ENCODE peak calls at places on chromosomes 4 and X, in four cellular contexts. One of them, this sample, is unnamed. For H3K4me1, the result is how much of the 10 kb centered on the place peaks cover.

GRCh38 chr4:118842055-118842454 is 6.1 kb upstream of the SEC24D start:
- DNase-seq in transverse colon: no peak
- DNase-seq in suprapubic skin: no peak
- DNase-seq in A549: no peak
- DNase-seq in this sample: no peak

GRCh38 chr4:84582988-84583870 is at the start of gene CDS1:
- DNase-seq in transverse colon: peak
- DNase-seq in A549: peak
- DNase-seq in suprapubic skin: peak
- DNase-seq in this sample: no peak

GRCh38 chrX:10325606-10326005 is 168.8 kb downstream of the CLCN4 start:
- DNase-seq in transverse colon: no peak
- DNase-seq in suprapubic skin: no peak
- DNase-seq in A549: no peak
- DNase-seq in this sample: no peak

GRCh38 chrX:109886122-109886761 is 116.7 kb upstream of the TMEM164 start:
- DNase-seq in A549: peak
- DNase-seq in suprapubic skin: no peak
- DNase-seq in transverse colon: peak
- DNase-seq in this sample: no peak

GRCh38 chrX:45758319-45758718 is 557.6 kb upstream of the DIPK2B start:
- DNase-seq in A549: no peak
- DNase-seq in transverse colon: peak
- DNase-seq in suprapubic skin: no peak
- DNase-seq in this sample: no peak

GRCh38 chrX:3326721-3327120 is 19.7 kb downstream of the MXRA5 start:
- DNase-seq in A549: no peak
- DNase-seq in transverse colon: no peak
- DNase-seq in suprapubic skin: no peak
- DNase-seq in this sample: no peak

GRCh38 chrX:79366888-79367749 is at the start of gene ITM2A:
- DNase-seq in transverse colon: peak
- DNase-seq in A549: no peak
- DNase-seq in suprapubic skin: peak
- DNase-seq in this sample: peak

GRCh38 chr4:152464030-152464823 is 71.7 kb downstream of the FBXW7 start:
- DNase-seq in A549: no peak
- DNase-seq in suprapubic skin: no peak
- DNase-seq in transverse colon: no peak
- DNase-seq in this sample: no peak

GRCh38 chr4:42965326-42965725 is 72.8 kb downstream of the GRXCR1 start:
- DNase-seq in A549: no peak
- DNase-seq in transverse colon: no peak
- DNase-seq in suprapubic skin: no peak
- DNase-seq in this sample: no peak

GRCh38 chrX:45401923-45402322 is 201.2 kb upstream of the DIPK2B start:
- DNase-seq in suprapubic skin: no peak
- DNase-seq in A549: no peak
- DNase-seq in transverse colon: no peak
- DNase-seq in this sample: no peak

GRCh38 chrX:153333821-153334653 is at the start of gene ZNF275:
- DNase-seq in A549: peak
- DNase-seq in suprapubic skin: peak
- DNase-seq in transverse colon: peak
- DNase-seq in this sample: peak

GRCh38 chr4:28831867-28832266 is 1888.3 kb upstream of the PCDH7 start:
- DNase-seq in transverse colon: no peak
- DNase-seq in suprapubic skin: no peak
- DNase-seq in A549: no peak
- DNase-seq in this sample: no peak
- TF ChIP-seq EP300 in transverse colon: no peak
- TF ChIP-seq EP300 in suprapubic skin: no peak
- TF ChIP-seq EP300 in A549: no peak
- TF ChIP-seq EP300 in this sample: no peak

DNA sequence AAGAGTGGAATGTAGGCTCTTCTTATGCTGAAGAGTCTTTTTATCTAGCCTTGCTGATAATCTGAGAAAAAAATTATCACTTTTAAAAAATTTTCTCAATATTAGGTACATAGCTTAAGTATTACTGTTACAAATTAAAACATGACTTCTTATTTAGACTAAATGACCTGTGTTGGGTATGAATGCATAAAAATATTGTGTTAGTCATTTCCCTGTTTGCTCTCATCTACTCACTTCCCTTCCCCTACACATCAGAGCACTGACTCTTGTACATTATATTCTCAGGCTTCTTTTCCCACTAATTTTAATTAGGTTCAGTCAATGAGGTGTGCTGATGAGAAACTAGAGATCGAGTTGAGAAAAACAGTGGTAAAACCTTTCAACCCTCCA is 881.0 kb downstream of the PCDH18 start:
- DNase-seq in suprapubic skin: no peak
- DNase-seq in transverse colon: no peak
- DNase-seq in A549: no peak
- DNase-seq in this sample: no peak
- H3K27ac ChIP-seq in suprapubic skin: no peak
- H3K27ac ChIP-seq in transverse colon: no peak
- H3K27ac ChIP-seq in A549: no peak
- H3K27ac ChIP-seq in this sample: no peak

GRCh38 chr4:184444953-184445309 is 29.4 kb downstream of the IRF2 start:
- DNase-seq in transverse colon: peak
- DNase-seq in suprapubic skin: no peak
- DNase-seq in A549: no peak
- DNase-seq in this sample: no peak
- H3K4me1 ChIP-seq in transverse colon: under half
- H3K4me1 ChIP-seq in suprapubic skin: half or more
- H3K4me1 ChIP-seq in A549: under half
- H3K4me1 ChIP-seq in this sample: under half

DNA sequence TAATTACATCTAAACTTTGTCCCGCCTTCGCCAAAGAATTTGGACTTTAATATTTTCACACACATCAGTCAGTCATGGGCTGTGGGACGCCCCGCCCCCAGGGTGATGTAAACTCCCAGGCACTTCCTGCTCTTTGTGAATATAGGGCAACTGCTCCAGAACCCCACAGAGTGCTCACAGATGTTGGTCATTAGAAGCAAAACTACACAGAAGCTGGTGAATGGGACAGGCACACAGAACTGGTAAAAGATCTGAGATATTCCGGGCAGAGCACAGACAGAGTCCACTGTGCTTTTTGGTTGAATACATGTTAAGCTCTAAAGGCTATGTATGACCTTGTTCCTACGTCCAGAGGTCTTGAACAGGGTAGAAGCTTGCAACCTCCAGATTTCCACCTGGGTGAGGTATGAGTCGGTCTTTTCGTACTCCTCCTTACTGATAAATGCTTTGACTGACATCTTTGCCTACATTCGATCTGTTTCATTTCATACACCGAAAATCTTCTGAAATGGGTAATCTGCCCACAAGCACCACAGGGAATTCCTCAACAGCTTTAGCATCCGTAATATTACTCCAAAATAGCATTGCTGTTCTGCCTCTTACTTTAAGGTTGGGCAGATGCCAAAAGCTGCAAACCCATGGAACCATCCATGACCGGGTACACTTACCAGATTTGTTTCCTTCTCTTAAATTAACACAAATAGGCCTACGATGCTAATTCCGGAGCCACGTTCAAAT is 144.6 kb downstream of the AMELX start:
- DNase-seq in A549: no peak
- DNase-seq in suprapubic skin: no peak
- DNase-seq in transverse colon: peak
- DNase-seq in this sample: no peak
- TF ChIP-seq EP300 in A549: no peak
- TF ChIP-seq EP300 in suprapubic skin: no peak
- TF ChIP-seq EP300 in transverse colon: no peak
- TF ChIP-seq EP300 in this sample: no peak

DNA sequence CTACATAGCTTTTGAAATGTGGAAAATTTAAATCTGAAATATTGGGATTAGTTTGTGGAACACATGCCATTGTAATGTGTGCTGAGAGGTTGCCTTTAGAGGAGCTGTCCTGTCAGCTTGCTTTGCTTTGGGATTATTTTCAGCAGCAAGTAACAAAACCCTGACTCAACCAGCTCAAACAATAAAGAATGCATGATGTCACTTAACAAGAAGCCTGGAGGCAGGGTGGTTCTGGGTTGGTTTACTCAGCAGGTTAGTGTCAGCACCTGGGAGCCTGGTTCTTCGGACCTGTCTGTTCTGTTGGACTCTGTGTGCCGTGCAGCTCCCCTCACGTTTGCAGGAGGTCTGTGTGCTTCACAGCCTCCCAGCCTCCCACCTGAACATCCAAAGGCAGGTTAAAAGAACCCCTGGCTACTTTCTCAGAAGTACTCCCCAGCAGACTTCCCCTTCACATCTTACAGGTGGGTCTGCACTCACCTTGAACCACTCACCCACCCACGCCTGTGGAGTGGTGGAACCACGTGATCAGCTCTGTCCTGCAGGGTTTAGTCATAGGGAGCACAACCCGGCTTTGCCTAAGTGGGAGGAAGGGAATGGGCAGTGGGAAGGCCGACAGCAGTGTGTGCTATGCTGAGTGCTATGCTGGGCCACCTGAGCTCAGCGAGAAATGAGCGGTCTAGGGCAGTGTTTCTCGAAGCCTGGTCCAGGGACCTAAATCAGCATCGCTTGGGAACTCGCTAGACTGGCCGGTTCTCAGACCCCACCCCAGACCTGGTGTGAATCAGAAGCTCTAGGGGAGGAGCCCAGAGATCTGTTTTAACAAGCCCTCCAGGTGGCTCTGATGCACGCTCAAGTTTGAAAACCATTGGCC is 20.4 kb downstream of the TMEM131L start:
- DNase-seq in transverse colon: no peak
- DNase-seq in A549: peak
- DNase-seq in suprapubic skin: no peak
- DNase-seq in this sample: no peak
- H3K27ac ChIP-seq in transverse colon: peak
- H3K27ac ChIP-seq in A549: peak
- H3K27ac ChIP-seq in suprapubic skin: peak
- H3K27ac ChIP-seq in this sample: no peak